ENCODE peak calls at places on chromosomes 11 and 22, in ten cellular contexts. One of them, this sample, is unnamed.

GRCh38 chr22:49328076-49328475 is 499.6 kb downstream of the BRD1 start:
- DNase-seq in mesothelial cell of epicardium: no peak
- DNase-seq in lung microvascular endothelial cell: no peak
- DNase-seq in AG10803: no peak
- DNase-seq in Kasumi-1: no peak
- DNase-seq in EL: no peak
- DNase-seq in OCI-LY7: no peak
- DNase-seq in T-cell: no peak
- DNase-seq in AG04450: no peak
- DNase-seq in ELF-1: no peak
- DNase-seq in this sample: no peak

GRCh38 chr11:18171377-18172000 is 1.1 kb upstream of the MRGPRX4 start:
- DNase-seq in mesothelial cell of epicardium: no peak
- DNase-seq in lung microvascular endothelial cell: peak
- DNase-seq in AG10803: peak
- DNase-seq in Kasumi-1: peak
- DNase-seq in EL: peak
- DNase-seq in OCI-LY7: peak
- DNase-seq in T-cell: no peak
- DNase-seq in AG04450: no peak
- DNase-seq in ELF-1: peak
- DNase-seq in this sample: peak

GRCh38 chr22:31611065-31611760 is 50.8 kb downstream of the PISD start:
- DNase-seq in mesothelial cell of epicardium: no peak
- DNase-seq in lung microvascular endothelial cell: peak
- DNase-seq in AG10803: no peak
- DNase-seq in Kasumi-1: no peak
- DNase-seq in EL: no peak
- DNase-seq in OCI-LY7: no peak
- DNase-seq in T-cell: no peak
- DNase-seq in AG04450: no peak
- DNase-seq in ELF-1: no peak
- DNase-seq in this sample: no peak

GRCh38 chr11:74255741-74256369 is 55.6 kb downstream of the P4HA3 start:
- DNase-seq in mesothelial cell of epicardium: no peak
- DNase-seq in lung microvascular endothelial cell: peak
- DNase-seq in AG10803: peak
- DNase-seq in Kasumi-1: peak
- DNase-seq in EL: peak
- DNase-seq in OCI-LY7: peak
- DNase-seq in T-cell: peak
- DNase-seq in AG04450: no peak
- DNase-seq in ELF-1: peak
- DNase-seq in this sample: peak

GRCh38 chr22:45867118-45867905 is 109.7 kb downstream of the WNT7B start:
- DNase-seq in mesothelial cell of epicardium: no peak
- DNase-seq in lung microvascular endothelial cell: peak
- DNase-seq in AG10803: peak
- DNase-seq in Kasumi-1: no peak
- DNase-seq in EL: peak
- DNase-seq in OCI-LY7: no peak
- DNase-seq in T-cell: no peak
- DNase-seq in AG04450: no peak
- DNase-seq in ELF-1: peak
- DNase-seq in this sample: no peak

GRCh38 chr11:83864412-83865057 is 578.4 kb upstream of the CCDC90B start:
- DNase-seq in mesothelial cell of epicardium: no peak
- DNase-seq in lung microvascular endothelial cell: no peak
- DNase-seq in AG10803: no peak
- DNase-seq in Kasumi-1: no peak
- DNase-seq in EL: no peak
- DNase-seq in OCI-LY7: no peak
- DNase-seq in T-cell: no peak
- DNase-seq in AG04450: no peak
- DNase-seq in ELF-1: no peak
- DNase-seq in this sample: no peak

GRCh38 chr11:46049325-46049860 is 71.9 kb downstream of the PHF21A start:
- DNase-seq in mesothelial cell of epicardium: no peak
- DNase-seq in lung microvascular endothelial cell: no peak
- DNase-seq in AG10803: no peak
- DNase-seq in Kasumi-1: peak
- DNase-seq in EL: no peak
- DNase-seq in OCI-LY7: no peak
- DNase-seq in T-cell: no peak
- DNase-seq in AG04450: no peak
- DNase-seq in ELF-1: no peak
- DNase-seq in this sample: no peak

GRCh38 chr22:49966716-49967332 is 6.3 kb downstream of the PIM3 start:
- DNase-seq in mesothelial cell of epicardium: no peak
- DNase-seq in lung microvascular endothelial cell: peak
- DNase-seq in AG10803: peak
- DNase-seq in Kasumi-1: peak
- DNase-seq in EL: no peak
- DNase-seq in OCI-LY7: no peak
- DNase-seq in T-cell: no peak
- DNase-seq in AG04450: no peak
- DNase-seq in ELF-1: peak
- DNase-seq in this sample: peak

GRCh38 chr22:38070250-38070921 is 13.2 kb downstream of the PICK1 start:
- DNase-seq in mesothelial cell of epicardium: no peak
- DNase-seq in lung microvascular endothelial cell: no peak
- DNase-seq in AG10803: no peak
- DNase-seq in Kasumi-1: no peak
- DNase-seq in EL: no peak
- DNase-seq in OCI-LY7: no peak
- DNase-seq in T-cell: no peak
- DNase-seq in AG04450: no peak
- DNase-seq in ELF-1: no peak
- DNase-seq in this sample: no peak

GRCh38 chr11:134393638-134394037 is 18.4 kb downstream of the B3GAT1 start:
- DNase-seq in mesothelial cell of epicardium: no peak
- DNase-seq in lung microvascular endothelial cell: no peak
- DNase-seq in AG10803: no peak
- DNase-seq in Kasumi-1: no peak
- DNase-seq in EL: no peak
- DNase-seq in OCI-LY7: no peak
- DNase-seq in T-cell: no peak
- DNase-seq in AG04450: no peak
- DNase-seq in ELF-1: peak
- DNase-seq in this sample: peak

GRCh38 chr22:45602824-45603301 is 68.8 kb upstream of the ATXN10 start:
- DNase-seq in mesothelial cell of epicardium: no peak
- DNase-seq in lung microvascular endothelial cell: peak
- DNase-seq in AG10803: peak
- DNase-seq in Kasumi-1: no peak
- DNase-seq in EL: peak
- DNase-seq in OCI-LY7: peak
- DNase-seq in T-cell: no peak
- DNase-seq in AG04450: no peak
- DNase-seq in ELF-1: peak
- DNase-seq in this sample: peak

GRCh38 chr22:17106785-17107546 is 14.2 kb downstream of the TMEM121B start:
- DNase-seq in mesothelial cell of epicardium: no peak
- DNase-seq in lung microvascular endothelial cell: no peak
- DNase-seq in AG10803: no peak
- DNase-seq in Kasumi-1: peak
- DNase-seq in EL: no peak
- DNase-seq in OCI-LY7: no peak
- DNase-seq in T-cell: no peak
- DNase-seq in AG04450: no peak
- DNase-seq in ELF-1: no peak
- DNase-seq in this sample: peak

GRCh38 chr11:46378811-46379482 is 2.5 kb upstream of the MDK start:
- DNase-seq in mesothelial cell of epicardium: no peak
- DNase-seq in lung microvascular endothelial cell: no peak
- DNase-seq in AG10803: no peak
- DNase-seq in Kasumi-1: no peak
- DNase-seq in EL: no peak
- DNase-seq in OCI-LY7: no peak
- DNase-seq in T-cell: no peak
- DNase-seq in AG04450: no peak
- DNase-seq in ELF-1: peak
- DNase-seq in this sample: peak

GRCh38 chr11:122733301-122733686 is 77.8 kb downstream of the UBASH3B start:
- DNase-seq in mesothelial cell of epicardium: no peak
- DNase-seq in lung microvascular endothelial cell: peak
- DNase-seq in AG10803: peak
- DNase-seq in Kasumi-1: no peak
- DNase-seq in EL: no peak
- DNase-seq in OCI-LY7: no peak
- DNase-seq in T-cell: no peak
- DNase-seq in AG04450: peak
- DNase-seq in ELF-1: no peak
- DNase-seq in this sample: no peak

GRCh38 chr11:68546555-68546954 is 86.0 kb downstream of the PPP6R3 start:
- DNase-seq in mesothelial cell of epicardium: no peak
- DNase-seq in lung microvascular endothelial cell: peak
- DNase-seq in AG10803: peak
- DNase-seq in Kasumi-1: peak
- DNase-seq in EL: peak
- DNase-seq in OCI-LY7: no peak
- DNase-seq in T-cell: no peak
- DNase-seq in AG04450: no peak
- DNase-seq in ELF-1: no peak
- DNase-seq in this sample: peak

GRCh38 chr11:86809561-86809960 is 9.2 kb downstream of the PRSS23 start:
- DNase-seq in mesothelial cell of epicardium: no peak
- DNase-seq in lung microvascular endothelial cell: no peak
- DNase-seq in AG10803: peak
- DNase-seq in Kasumi-1: no peak
- DNase-seq in EL: no peak
- DNase-seq in OCI-LY7: no peak
- DNase-seq in T-cell: no peak
- DNase-seq in AG04450: no peak
- DNase-seq in ELF-1: no peak
- DNase-seq in this sample: no peak

GRCh38 chr22:31652129-31652528 is 9.9 kb downstream of the PISD start:
- DNase-seq in mesothelial cell of epicardium: no peak
- DNase-seq in lung microvascular endothelial cell: no peak
- DNase-seq in AG10803: no peak
- DNase-seq in Kasumi-1: no peak
- DNase-seq in EL: no peak
- DNase-seq in OCI-LY7: no peak
- DNase-seq in T-cell: no peak
- DNase-seq in AG04450: no peak
- DNase-seq in ELF-1: no peak
- DNase-seq in this sample: no peak

GRCh38 chr11:14300661-14301304 is 58.2 kb downstream of the RRAS2 start:
- DNase-seq in mesothelial cell of epicardium: no peak
- DNase-seq in lung microvascular endothelial cell: peak
- DNase-seq in AG10803: peak
- DNase-seq in Kasumi-1: peak
- DNase-seq in EL: peak
- DNase-seq in OCI-LY7: peak
- DNase-seq in T-cell: peak
- DNase-seq in AG04450: no peak
- DNase-seq in ELF-1: peak
- DNase-seq in this sample: peak

GRCh38 chr11:46222485-46223251 is 54.8 kb upstream of the CREB3L1 start:
- DNase-seq in mesothelial cell of epicardium: no peak
- DNase-seq in lung microvascular endothelial cell: no peak
- DNase-seq in AG10803: no peak
- DNase-seq in Kasumi-1: no peak
- DNase-seq in EL: no peak
- DNase-seq in OCI-LY7: no peak
- DNase-seq in T-cell: no peak
- DNase-seq in AG04450: no peak
- DNase-seq in ELF-1: no peak
- DNase-seq in this sample: peak

GRCh38 chr11:1734571-1735081 is 15.8 kb downstream of the IFITM10 start:
- DNase-seq in mesothelial cell of epicardium: no peak
- DNase-seq in lung microvascular endothelial cell: no peak
- DNase-seq in AG10803: no peak
- DNase-seq in Kasumi-1: no peak
- DNase-seq in EL: no peak
- DNase-seq in OCI-LY7: no peak
- DNase-seq in T-cell: no peak
- DNase-seq in AG04450: no peak
- DNase-seq in ELF-1: no peak
- DNase-seq in this sample: no peak

GRCh38 chr11:394034-394857 is at the start of gene PKP3:
- DNase-seq in mesothelial cell of epicardium: no peak
- DNase-seq in lung microvascular endothelial cell: peak
- DNase-seq in AG10803: peak
- DNase-seq in Kasumi-1: no peak
- DNase-seq in EL: peak
- DNase-seq in OCI-LY7: no peak
- DNase-seq in T-cell: no peak
- DNase-seq in AG04450: no peak
- DNase-seq in ELF-1: peak
- DNase-seq in this sample: no peak

GRCh38 chr22:40898850-40899357 is 37.0 kb upstream of the DNAJB7 start:
- DNase-seq in mesothelial cell of epicardium: no peak
- DNase-seq in lung microvascular endothelial cell: peak
- DNase-seq in AG10803: peak
- DNase-seq in Kasumi-1: peak
- DNase-seq in EL: peak
- DNase-seq in OCI-LY7: peak
- DNase-seq in T-cell: no peak
- DNase-seq in AG04450: peak
- DNase-seq in ELF-1: peak
- DNase-seq in this sample: peak

GRCh38 chr11:75562836-75563484 is 907 bp downstream of the SERPINH1 start:
- DNase-seq in mesothelial cell of epicardium: no peak
- DNase-seq in lung microvascular endothelial cell: peak
- DNase-seq in AG10803: peak
- DNase-seq in Kasumi-1: no peak
- DNase-seq in EL: peak
- DNase-seq in OCI-LY7: no peak
- DNase-seq in T-cell: no peak
- DNase-seq in AG04450: no peak
- DNase-seq in ELF-1: peak
- DNase-seq in this sample: no peak

GRCh38 chr11:110907629-110908028 is 195.4 kb upstream of the ARHGAP20 start:
- DNase-seq in mesothelial cell of epicardium: no peak
- DNase-seq in lung microvascular endothelial cell: peak
- DNase-seq in AG10803: peak
- DNase-seq in Kasumi-1: peak
- DNase-seq in EL: peak
- DNase-seq in OCI-LY7: peak
- DNase-seq in T-cell: no peak
- DNase-seq in AG04450: peak
- DNase-seq in ELF-1: no peak
- DNase-seq in this sample: peak